ENCODE peak calls at places on chromosomes 4 and X, in eight cellular contexts. One of them, this sample, is unnamed.

GRCh38 chr4:36316544-36317082 is 35.2 kb downstream of the DTHD1 start:
- DNase-seq in activated CD4-positive, CD25-positive, alpha-beta regulatory T cell treated with anti-CD3 and anti-CD28 coated beads, Interleukin-2, amount 50 U/mL, for 72 hours: no peak
- DNase-seq in germinal center: no peak
- DNase-seq in T-cell: no peak
- DNase-seq in tibial nerve: no peak
- DNase-seq in GM06990: no peak
- DNase-seq in iPS-NIHi11: no peak
- DNase-seq in stimulated activated CD8-positive, alpha-beta memory T cell treated with anti-CD3 and anti-CD28 coated beads, Interleukin-15, amount 100 ng/mL, for 1 hour: no peak
- DNase-seq in this sample: no peak

GRCh38 chrX:47358387-47359065 is 11.9 kb upstream of the ZNF157 start:
- DNase-seq in iPS-NIHi11: no peak
- DNase-seq in tibial nerve: no peak
- DNase-seq in activated CD4-positive, CD25-positive, alpha-beta regulatory T cell treated with anti-CD3 and anti-CD28 coated beads, Interleukin-2, amount 50 U/mL, for 72 hours: no peak
- DNase-seq in germinal center: no peak
- DNase-seq in T-cell: peak; percentile 25
- DNase-seq in stimulated activated CD8-positive, alpha-beta memory T cell treated with anti-CD3 and anti-CD28 coated beads, Interleukin-15, amount 100 ng/mL, for 1 hour: no peak
- DNase-seq in GM06990: no peak
- DNase-seq in this sample: no peak

GRCh38 chr4:173919861-173920260 is 363.6 kb downstream of the FBXO8 start:
- DNase-seq in tibial nerve: no peak
- DNase-seq in germinal center: no peak
- DNase-seq in T-cell: no peak
- DNase-seq in stimulated activated CD8-positive, alpha-beta memory T cell treated with anti-CD3 and anti-CD28 coated beads, Interleukin-15, amount 100 ng/mL, for 1 hour: no peak
- DNase-seq in GM06990: no peak
- DNase-seq in iPS-NIHi11: no peak
- DNase-seq in activated CD4-positive, CD25-positive, alpha-beta regulatory T cell treated with anti-CD3 and anti-CD28 coated beads, Interleukin-2, amount 50 U/mL, for 72 hours: no peak
- DNase-seq in this sample: no peak

GRCh38 chrX:19040373-19040772 is 56.5 kb upstream of the PHKA2 start:
- DNase-seq in activated CD4-positive, CD25-positive, alpha-beta regulatory T cell treated with anti-CD3 and anti-CD28 coated beads, Interleukin-2, amount 50 U/mL, for 72 hours: no peak
- DNase-seq in stimulated activated CD8-positive, alpha-beta memory T cell treated with anti-CD3 and anti-CD28 coated beads, Interleukin-15, amount 100 ng/mL, for 1 hour: no peak
- DNase-seq in germinal center: no peak
- DNase-seq in iPS-NIHi11: no peak
- DNase-seq in T-cell: no peak
- DNase-seq in GM06990: no peak
- DNase-seq in tibial nerve: no peak
- DNase-seq in this sample: no peak

GRCh38 chrX:131393426-131393825 is 104.3 kb upstream of the IGSF1 start:
- DNase-seq in GM06990: no peak
- DNase-seq in iPS-NIHi11: no peak
- DNase-seq in stimulated activated CD8-positive, alpha-beta memory T cell treated with anti-CD3 and anti-CD28 coated beads, Interleukin-15, amount 100 ng/mL, for 1 hour: no peak
- DNase-seq in germinal center: no peak
- DNase-seq in T-cell: no peak
- DNase-seq in tibial nerve: no peak
- DNase-seq in activated CD4-positive, CD25-positive, alpha-beta regulatory T cell treated with anti-CD3 and anti-CD28 coated beads, Interleukin-2, amount 50 U/mL, for 72 hours: no peak
- DNase-seq in this sample: no peak

GRCh38 chrX:139106111-139106510 is 394.6 kb upstream of the FGF13 start:
- DNase-seq in activated CD4-positive, CD25-positive, alpha-beta regulatory T cell treated with anti-CD3 and anti-CD28 coated beads, Interleukin-2, amount 50 U/mL, for 72 hours: no peak
- DNase-seq in stimulated activated CD8-positive, alpha-beta memory T cell treated with anti-CD3 and anti-CD28 coated beads, Interleukin-15, amount 100 ng/mL, for 1 hour: no peak
- DNase-seq in tibial nerve: no peak
- DNase-seq in T-cell: no peak
- DNase-seq in GM06990: no peak
- DNase-seq in germinal center: no peak
- DNase-seq in iPS-NIHi11: no peak
- DNase-seq in this sample: no peak

GRCh38 chrX:48511561-48511960 is 2.8 kb downstream of the PORCN start:
- DNase-seq in germinal center: no peak
- DNase-seq in stimulated activated CD8-positive, alpha-beta memory T cell treated with anti-CD3 and anti-CD28 coated beads, Interleukin-15, amount 100 ng/mL, for 1 hour: no peak
- DNase-seq in tibial nerve: no peak
- DNase-seq in iPS-NIHi11: peak; percentile 27
- DNase-seq in activated CD4-positive, CD25-positive, alpha-beta regulatory T cell treated with anti-CD3 and anti-CD28 coated beads, Interleukin-2, amount 50 U/mL, for 72 hours: no peak
- DNase-seq in T-cell: no peak
- DNase-seq in GM06990: no peak
- DNase-seq in this sample: no peak

GRCh38 chr4:5927747-5928146 is 34.9 kb upstream of the CRMP1 start:
- DNase-seq in GM06990: no peak
- DNase-seq in stimulated activated CD8-positive, alpha-beta memory T cell treated with anti-CD3 and anti-CD28 coated beads, Interleukin-15, amount 100 ng/mL, for 1 hour: no peak
- DNase-seq in germinal center: no peak
- DNase-seq in T-cell: no peak
- DNase-seq in iPS-NIHi11: no peak
- DNase-seq in activated CD4-positive, CD25-positive, alpha-beta regulatory T cell treated with anti-CD3 and anti-CD28 coated beads, Interleukin-2, amount 50 U/mL, for 72 hours: no peak
- DNase-seq in tibial nerve: no peak
- DNase-seq in this sample: no peak

GRCh38 chr4:153223418-153223792 is 19.2 kb downstream of the TRIM2 start:
- DNase-seq in stimulated activated CD8-positive, alpha-beta memory T cell treated with anti-CD3 and anti-CD28 coated beads, Interleukin-15, amount 100 ng/mL, for 1 hour: no peak
- DNase-seq in tibial nerve: no peak
- DNase-seq in activated CD4-positive, CD25-positive, alpha-beta regulatory T cell treated with anti-CD3 and anti-CD28 coated beads, Interleukin-2, amount 50 U/mL, for 72 hours: no peak
- DNase-seq in germinal center: no peak
- DNase-seq in iPS-NIHi11: no peak
- DNase-seq in GM06990: no peak
- DNase-seq in T-cell: no peak
- DNase-seq in this sample: no peak

GRCh38 chr4:126705271-126705670 is 927.5 kb upstream of the INTU start:
- DNase-seq in iPS-NIHi11: no peak
- DNase-seq in tibial nerve: no peak
- DNase-seq in germinal center: no peak
- DNase-seq in stimulated activated CD8-positive, alpha-beta memory T cell treated with anti-CD3 and anti-CD28 coated beads, Interleukin-15, amount 100 ng/mL, for 1 hour: no peak
- DNase-seq in activated CD4-positive, CD25-positive, alpha-beta regulatory T cell treated with anti-CD3 and anti-CD28 coated beads, Interleukin-2, amount 50 U/mL, for 72 hours: no peak
- DNase-seq in GM06990: no peak
- DNase-seq in T-cell: no peak
- DNase-seq in this sample: no peak

GRCh38 chr4:26342328-26343040 is 21.7 kb downstream of the RBPJ start:
- DNase-seq in tibial nerve: no peak
- DNase-seq in iPS-NIHi11: no peak
- DNase-seq in T-cell: no peak
- DNase-seq in stimulated activated CD8-positive, alpha-beta memory T cell treated with anti-CD3 and anti-CD28 coated beads, Interleukin-15, amount 100 ng/mL, for 1 hour: no peak
- DNase-seq in germinal center: no peak
- DNase-seq in GM06990: no peak
- DNase-seq in activated CD4-positive, CD25-positive, alpha-beta regulatory T cell treated with anti-CD3 and anti-CD28 coated beads, Interleukin-2, amount 50 U/mL, for 72 hours: no peak
- DNase-seq in this sample: no peak

This sample was measured in NCI-H1048.